ENCODE peak calls at places on chromosome 1, in seven cellular contexts. One of them, this sample, is unnamed.

GRCh38 chr1:54096491-54097235 is 43.3 kb downstream of the TCEANC2 start:
- DNase-seq in A549: no peak
- DNase-seq in K562: no peak
- DNase-seq in tibial nerve: no peak
- DNase-seq in ovary: no peak
- DNase-seq in stomach: no peak
- DNase-seq in upper lobe of left lung: no peak
- DNase-seq in this sample: no peak

GRCh38 chr1:153697191-153697872 is 18.8 kb downstream of the NPR1 start:
- DNase-seq in A549: peak; percentile 73
- DNase-seq in K562: peak; percentile 93
- DNase-seq in tibial nerve: no peak
- DNase-seq in ovary: peak; percentile 91
- DNase-seq in stomach: no peak
- DNase-seq in upper lobe of left lung: peak; percentile 41
- DNase-seq in this sample: no peak

GRCh38 chr1:25810341-25811299 is 9.1 kb upstream of the MTFR1L start:
- DNase-seq in A549: peak; percentile 44
- DNase-seq in K562: peak; percentile 87
- DNase-seq in tibial nerve: peak; percentile 80
- DNase-seq in ovary: peak; percentile 66
- DNase-seq in stomach: peak; percentile 79
- DNase-seq in upper lobe of left lung: peak; percentile 75
- DNase-seq in this sample: peak; percentile 79

GRCh38 chr1:95006681-95007080 is 66.1 kb downstream of the ALG14 start:
- DNase-seq in A549: no peak
- DNase-seq in K562: no peak
- DNase-seq in tibial nerve: no peak
- DNase-seq in ovary: no peak
- DNase-seq in stomach: no peak
- DNase-seq in upper lobe of left lung: no peak
- DNase-seq in this sample: no peak

GRCh38 chr1:174397261-174397660 is 50.5 kb upstream of the GPR52 start:
- DNase-seq in A549: no peak
- DNase-seq in K562: no peak
- DNase-seq in tibial nerve: no peak
- DNase-seq in ovary: no peak
- DNase-seq in stomach: no peak
- DNase-seq in upper lobe of left lung: no peak
- DNase-seq in this sample: no peak

GRCh38 chr1:233707153-233707905 is 93.4 kb downstream of the KCNK1 start:
- DNase-seq in A549: peak; percentile 54
- DNase-seq in K562: peak; percentile 37
- DNase-seq in tibial nerve: no peak
- DNase-seq in ovary: no peak
- DNase-seq in stomach: peak; percentile 67
- DNase-seq in upper lobe of left lung: peak; percentile 52
- DNase-seq in this sample: no peak

GRCh38 chr1:45348609-45348965 is 8.3 kb upstream of the MUTYH start:
- DNase-seq in A549: no peak
- DNase-seq in K562: no peak
- DNase-seq in tibial nerve: no peak
- DNase-seq in ovary: no peak
- DNase-seq in stomach: no peak
- DNase-seq in upper lobe of left lung: no peak
- DNase-seq in this sample: no peak

GRCh38 chr1:3785458-3786157 is 10.7 kb downstream of the LRRC47 start:
- DNase-seq in A549: no peak
- DNase-seq in K562: peak; percentile 65
- DNase-seq in tibial nerve: no peak
- DNase-seq in ovary: no peak
- DNase-seq in stomach: no peak
- DNase-seq in upper lobe of left lung: no peak
- DNase-seq in this sample: peak; percentile 36

GRCh38 chr1:108624069-108624468 is 36.8 kb downstream of the HENMT1 start:
- DNase-seq in A549: no peak
- DNase-seq in K562: no peak
- DNase-seq in tibial nerve: no peak
- DNase-seq in ovary: no peak
- DNase-seq in stomach: no peak
- DNase-seq in upper lobe of left lung: no peak
- DNase-seq in this sample: no peak

GRCh38 chr1:39738622-39739366 is at the start of gene PPIE:
- DNase-seq in A549: peak; percentile 92
- DNase-seq in K562: peak; percentile 97
- DNase-seq in tibial nerve: peak; percentile 96
- DNase-seq in ovary: peak; percentile 95
- DNase-seq in stomach: peak; percentile 94
- DNase-seq in upper lobe of left lung: peak; percentile 95
- DNase-seq in this sample: peak; percentile 96

GRCh38 chr1:22556391-22557104 is 6.7 kb upstream of the EPHA8 start:
- DNase-seq in A549: no peak
- DNase-seq in K562: no peak
- DNase-seq in tibial nerve: no peak
- DNase-seq in ovary: no peak
- DNase-seq in stomach: no peak
- DNase-seq in upper lobe of left lung: no peak
- DNase-seq in this sample: peak; percentile 33

GRCh38 chr1:178486100-178487069 is 10.4 kb downstream of the CLEC20A start:
- DNase-seq in A549: no peak
- DNase-seq in K562: no peak
- DNase-seq in tibial nerve: no peak
- DNase-seq in ovary: no peak
- DNase-seq in stomach: no peak
- DNase-seq in upper lobe of left lung: no peak
- DNase-seq in this sample: no peak

GRCh38 chr1:2322065-2322571 is 69.2 kb downstream of the MORN1 start:
- DNase-seq in A549: no peak
- DNase-seq in K562: no peak
- DNase-seq in tibial nerve: peak; percentile 65
- DNase-seq in ovary: peak; percentile 81
- DNase-seq in stomach: peak; percentile 64
- DNase-seq in upper lobe of left lung: peak; percentile 54
- DNase-seq in this sample: peak; percentile 60

GRCh38 chr1:17061486-17062271 is 7.8 kb upstream of the SDHB start:
- DNase-seq in A549: no peak
- DNase-seq in K562: no peak
- DNase-seq in tibial nerve: no peak
- DNase-seq in ovary: no peak
- DNase-seq in stomach: no peak
- DNase-seq in upper lobe of left lung: no peak
- DNase-seq in this sample: no peak

GRCh38 chr1:32706491-32706890 is 3.9 kb upstream of the SYNC start:
- DNase-seq in A549: no peak
- DNase-seq in K562: no peak
- DNase-seq in tibial nerve: no peak
- DNase-seq in ovary: no peak
- DNase-seq in stomach: peak; percentile 72
- DNase-seq in upper lobe of left lung: peak; percentile 55
- DNase-seq in this sample: no peak

GRCh38 chr1:66217021-66217420 is 316.9 kb upstream of the SGIP1 start:
- DNase-seq in A549: peak; percentile 64
- DNase-seq in K562: no peak
- DNase-seq in tibial nerve: no peak
- DNase-seq in ovary: no peak
- DNase-seq in stomach: no peak
- DNase-seq in upper lobe of left lung: no peak
- DNase-seq in this sample: no peak

GRCh38 chr1:206706298-206706791 is 21.6 kb downstream of the MAPKAPK2 start:
- DNase-seq in A549: no peak
- DNase-seq in K562: no peak
- DNase-seq in tibial nerve: no peak
- DNase-seq in ovary: no peak
- DNase-seq in stomach: no peak
- DNase-seq in upper lobe of left lung: no peak
- DNase-seq in this sample: no peak

GRCh38 chr1:27589841-27590426 is 14.0 kb downstream of the AHDC1 start:
- DNase-seq in A549: peak; percentile 49
- DNase-seq in K562: no peak
- DNase-seq in tibial nerve: no peak
- DNase-seq in ovary: peak; percentile 67
- DNase-seq in stomach: no peak
- DNase-seq in upper lobe of left lung: peak; percentile 77
- DNase-seq in this sample: no peak

GRCh38 chr1:230441630-230442029 is 15.5 kb upstream of the PGBD5 start:
- DNase-seq in A549: no peak
- DNase-seq in K562: no peak
- DNase-seq in tibial nerve: no peak
- DNase-seq in ovary: no peak
- DNase-seq in stomach: no peak
- DNase-seq in upper lobe of left lung: no peak
- DNase-seq in this sample: no peak

GRCh38 chr1:119380983-119381662 is 12.5 kb downstream of the HAO2 start:
- DNase-seq in A549: no peak
- DNase-seq in K562: no peak
- DNase-seq in tibial nerve: no peak
- DNase-seq in ovary: no peak
- DNase-seq in stomach: no peak
- DNase-seq in upper lobe of left lung: no peak
- DNase-seq in this sample: no peak

GRCh38 chr1:182669266-182669665 is 15.1 kb downstream of the RGS8 start:
- DNase-seq in A549: no peak
- DNase-seq in K562: no peak
- DNase-seq in tibial nerve: no peak
- DNase-seq in ovary: no peak
- DNase-seq in stomach: no peak
- DNase-seq in upper lobe of left lung: no peak
- DNase-seq in this sample: no peak

GRCh38 chr1:66705100-66705499 is 47.2 kb upstream of the DYNLT5 start:
- DNase-seq in A549: peak; percentile 21
- DNase-seq in K562: no peak
- DNase-seq in tibial nerve: no peak
- DNase-seq in ovary: no peak
- DNase-seq in stomach: no peak
- DNase-seq in upper lobe of left lung: no peak
- DNase-seq in this sample: no peak

GRCh38 chr1:67941155-67941554 is 107.9 kb upstream of the GNG12 start:
- DNase-seq in A549: no peak
- DNase-seq in K562: no peak
- DNase-seq in tibial nerve: no peak
- DNase-seq in ovary: no peak
- DNase-seq in stomach: no peak
- DNase-seq in upper lobe of left lung: no peak
- DNase-seq in this sample: no peak
- TF ChIP-seq EP300 in A549: no peak
- TF ChIP-seq EP300 in K562: no peak
- TF ChIP-seq EP300 in tibial nerve: no peak
- TF ChIP-seq EP300 in ovary: no peak
- TF ChIP-seq EP300 in stomach: no peak
- TF ChIP-seq EP300 in upper lobe of left lung: no peak
- TF ChIP-seq EP300 in this sample: no peak

GRCh38 chr1:24745711-24746582 is 700 bp downstream of the CLIC4 start:
- DNase-seq in A549: peak; percentile 57
- DNase-seq in K562: peak; percentile 71
- DNase-seq in tibial nerve: peak; percentile 84
- DNase-seq in ovary: peak; percentile 66
- DNase-seq in stomach: peak; percentile 62
- DNase-seq in upper lobe of left lung: peak; percentile 62
- DNase-seq in this sample: peak; percentile 52
- H3K4me1 ChIP-seq in A549: peaks cover 16% of the 10 kb centered on the region
- H3K4me1 ChIP-seq in K562: peaks cover 47% of the 10 kb centered on the region
- H3K4me1 ChIP-seq in tibial nerve: peaks cover 57% of the 10 kb centered on the region
- H3K4me1 ChIP-seq in ovary: peaks cover 7% of the 10 kb centered on the region
- H3K4me1 ChIP-seq in stomach: peaks cover 49% of the 10 kb centered on the region
- H3K4me1 ChIP-seq in upper lobe of left lung: peaks cover 42% of the 10 kb centered on the region
- H3K4me1 ChIP-seq in this sample: peaks cover 53% of the 10 kb centered on the region

DNA sequence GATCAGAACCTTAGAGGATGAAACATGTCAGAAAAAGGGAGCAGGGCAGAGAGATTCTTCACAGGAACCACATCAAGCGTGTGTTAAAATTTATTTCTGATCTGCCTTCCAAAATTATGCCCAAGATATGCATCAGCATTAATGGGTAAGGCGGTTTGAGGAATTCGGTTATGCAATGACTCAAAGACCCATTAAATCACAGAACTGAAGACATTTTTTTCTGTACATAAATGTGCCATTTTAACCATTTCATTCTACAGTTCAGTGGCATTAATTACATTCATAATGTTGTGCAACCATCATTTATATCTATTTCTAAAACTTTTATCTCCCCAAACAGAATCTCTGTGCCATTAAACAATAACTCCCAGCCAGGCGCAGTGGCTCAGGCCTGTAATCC is 43.4 kb downstream of the CNST start:
- DNase-seq in A549: no peak
- DNase-seq in K562: no peak
- DNase-seq in tibial nerve: no peak
- DNase-seq in ovary: no peak
- DNase-seq in stomach: no peak
- DNase-seq in upper lobe of left lung: no peak
- DNase-seq in this sample: no peak
- H3K27ac ChIP-seq in A549: peak overlapping the region; percentile 58
- H3K27ac ChIP-seq in K562: no peak overlapping the region
- H3K27ac ChIP-seq in tibial nerve: no peak overlapping the region
- H3K27ac ChIP-seq in ovary: no peak overlapping the region
- H3K27ac ChIP-seq in stomach: peak overlapping the region; percentile 84
- H3K27ac ChIP-seq in upper lobe of left lung: peak overlapping the region; percentile 80
- H3K27ac ChIP-seq in this sample: peak overlapping the region; percentile 76

GRCh38 chr1:62687903-62688686 is at the start of gene DOCK7:
- DNase-seq in A549: peak; percentile 77
- DNase-seq in K562: peak; percentile 74
- DNase-seq in tibial nerve: peak; percentile 57
- DNase-seq in ovary: peak; percentile 61
- DNase-seq in stomach: peak; percentile 80
- DNase-seq in upper lobe of left lung: peak; percentile 74
- DNase-seq in this sample: peak; percentile 85
- TF ChIP-seq EP300 in A549: no peak
- TF ChIP-seq EP300 in K562: no peak
- TF ChIP-seq EP300 in tibial nerve: no peak
- TF ChIP-seq EP300 in ovary: no peak
- TF ChIP-seq EP300 in stomach: no peak
- TF ChIP-seq EP300 in upper lobe of left lung: no peak
- TF ChIP-seq EP300 in this sample: no peak

DNA sequence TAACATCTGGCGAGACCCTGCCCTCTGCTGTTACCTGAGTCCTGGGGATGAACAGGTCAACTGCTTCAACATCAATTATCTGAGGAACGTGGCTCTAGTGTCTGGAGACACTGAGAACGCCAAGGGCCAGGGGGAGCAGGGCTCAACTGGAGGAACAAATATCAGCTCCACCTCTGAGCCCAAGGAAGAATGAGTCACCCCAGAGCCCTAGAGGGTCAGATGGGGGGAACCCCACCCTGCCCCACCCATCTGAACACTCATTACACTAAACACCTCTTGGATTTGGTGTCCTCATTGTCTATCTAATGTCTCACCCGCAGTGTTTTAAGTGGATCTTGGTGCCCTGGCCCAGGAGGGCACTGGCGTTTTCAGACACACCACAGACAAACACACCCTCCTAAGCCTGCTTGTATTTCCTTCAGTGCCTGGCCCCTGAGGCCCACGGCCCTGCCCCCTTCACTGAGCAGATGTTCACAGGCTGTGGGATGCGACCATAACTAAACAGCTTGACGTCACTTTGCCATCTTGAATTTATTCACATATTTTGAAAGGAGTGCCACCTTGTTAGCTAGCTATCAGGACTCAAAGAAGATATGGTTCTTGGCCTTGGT is 2.2 kb upstream of the FALEC start:
- DNase-seq in A549: no peak
- DNase-seq in K562: peak; percentile 74
- DNase-seq in tibial nerve: no peak
- DNase-seq in ovary: no peak
- DNase-seq in stomach: no peak
- DNase-seq in upper lobe of left lung: no peak
- DNase-seq in this sample: no peak
- H3K4me1 ChIP-seq in A549: peaks cover 17% of the 10 kb centered on the region
- H3K4me1 ChIP-seq in K562: peaks cover 51% of the 10 kb centered on the region
- H3K4me1 ChIP-seq in tibial nerve: peaks cover 33% of the 10 kb centered on the region
- H3K4me1 ChIP-seq in ovary: no peaks in the 10 kb centered on the region
- H3K4me1 ChIP-seq in stomach: peaks cover 26% of the 10 kb centered on the region
- H3K4me1 ChIP-seq in upper lobe of left lung: peaks cover 17% of the 10 kb centered on the region
- H3K4me1 ChIP-seq in this sample: peaks cover 33% of the 10 kb centered on the region